ENCODE peak calls at places on chromosomes 6 and 20, in seven cellular contexts. O is CD8-positive, alpha-beta T cell; N is PC-3; F is psoas muscle; T is SJSA1; Y is body of pancreas; E is GM23248. Z is an unnamed sample.

GRCh38 chr6:165671222-165671715 is 8.2 kb upstream of the PDE10A start:
- DNase-seq in O (no peak), N (no peak), F (no peak), T (no peak), Y (no peak), E (no peak), Z (no peak)

GRCh38 chr6:158798311-158798710 is 20.9 kb downstream of the EZR start:
- DNase-seq in O (no peak), N (no peak), F (no peak), T (no peak), Y (no peak), E (no peak), Z (no peak)

GRCh38 chr6:117613920-117614535 is 11.7 kb upstream of the GOPC start:
- DNase-seq in O (no peak), N (no peak), F (no peak), T (peak), Y (no peak), E (peak), Z (no peak)

GRCh38 chr6:21022343-21023107 is 488.3 kb downstream of the CDKAL1 start:
- DNase-seq in O (no peak), N (peak), F (no peak), T (peak), Y (peak), E (no peak), Z (no peak)

GRCh38 chr6:100461273-100461919 is 3.3 kb downstream of the SIM1 start:
- DNase-seq in O (no peak), N (no peak), F (peak), T (no peak), Y (no peak), E (peak), Z (no peak)

GRCh38 chr6:107488875-107489635 is 862 bp upstream of the SOBP start:
- DNase-seq in O (peak), N (no peak), F (peak), T (peak), Y (peak), E (peak), Z (peak)

GRCh38 chr20:55530763-55531162 is 474.6 kb downstream of the CBLN4 start:
- DNase-seq in O (no peak), N (no peak), F (no peak), T (no peak), Y (no peak), E (no peak), Z (no peak)

GRCh38 chr6:138487122-138487604 is 12.1 kb downstream of the NHSL1 start:
- DNase-seq in O (no peak), N (no peak), F (no peak), T (no peak), Y (no peak), E (no peak), Z (no peak)

GRCh38 chr20:59063358-59064213 is 21.0 kb upstream of the PRELID3B start:
- DNase-seq in O (no peak), N (no peak), F (no peak), T (no peak), Y (no peak), E (peak), Z (no peak)

GRCh38 chr6:169188051-169188863 is 65.4 kb downstream of the THBS2 start:
- DNase-seq in O (no peak), N (peak), F (no peak), T (peak), Y (no peak), E (peak), Z (no peak)

GRCh38 chr6:148324297-148325007 is 18.2 kb upstream of the SASH1 start:
- DNase-seq in O (no peak), N (peak), F (no peak), T (no peak), Y (no peak), E (peak), Z (no peak)

GRCh38 chr6:117478853-117479231 is 3.6 kb upstream of the DCBLD1 start:
- DNase-seq in O (no peak), N (no peak), F (no peak), T (no peak), Y (no peak), E (no peak), Z (no peak)

GRCh38 chr6:106128981-106129761 is 43.0 kb downstream of the PRDM1 start:
- DNase-seq in O (no peak), N (peak), F (no peak), T (no peak), Y (no peak), E (peak), Z (no peak)

GRCh38 chr6:38144365-38144764 is 324.8 kb downstream of the ZFAND3 start:
- DNase-seq in O (no peak), N (no peak), F (no peak), T (no peak), Y (no peak), E (no peak), Z (no peak)

GRCh38 chr6:72374172-72374571 is 247.7 kb upstream of the KCNQ5 start:
- DNase-seq in O (no peak), N (no peak), F (no peak), T (no peak), Y (no peak), E (no peak), Z (no peak)

GRCh38 chr6:3356056-3356823 is 97.5 kb downstream of the PSMG4 start:
- DNase-seq in O (peak), N (peak), F (peak), T (peak), Y (peak), E (peak), Z (peak)

GRCh38 chr20:43541214-43541613 is 17.6 kb upstream of the SGK2 start:
- DNase-seq in O (no peak), N (peak), F (no peak), T (no peak), Y (no peak), E (peak), Z (no peak)

GRCh38 chr6:111361648-111362047 is 121.4 kb downstream of the REV3L start:
- DNase-seq in O (no peak), N (peak), F (no peak), T (peak), Y (no peak), E (peak), Z (no peak)

GRCh38 chr6:33587529-33588215 is 7.6 kb upstream of the BAK1 start:
- DNase-seq in O (no peak), N (no peak), F (no peak), T (no peak), Y (no peak), E (no peak), Z (peak)

GRCh38 chr20:2713285-2713684 is 20.7 kb downstream of the EBF4 start:
- DNase-seq in O (no peak), N (peak), F (no peak), T (no peak), Y (no peak), E (no peak), Z (no peak)

GRCh38 chr6:42742116-42742894 is 3.6 kb downstream of the TBCC start:
- DNase-seq in O (no peak), N (peak), F (no peak), T (no peak), Y (no peak), E (peak), Z (no peak)

GRCh38 chr6:28710466-28711191 is 184.9 kb downstream of the GPX5 start:
- DNase-seq in O (no peak), N (peak), F (no peak), T (no peak), Y (no peak), E (no peak), Z (no peak)

GRCh38 chr6:15551798-15552197 is 111.0 kb downstream of the DTNBP1 start:
- DNase-seq in O (no peak), N (no peak), F (no peak), T (no peak), Y (no peak), E (no peak), Z (no peak)

GRCh38 chr20:43938932-43939761 is 24.5 kb downstream of the TOX2 start:
- DNase-seq in O (no peak), N (peak), F (peak), T (peak), Y (peak), E (peak), Z (no peak)

GRCh38 chr6:57259064-57259463 is 37.0 kb upstream of the RAB23 start:
- DNase-seq in O (no peak), N (no peak), F (no peak), T (no peak), Y (no peak), E (no peak), Z (no peak)
- H3K27ac ChIP-seq in O (no peak), N (no peak), F (no peak), T (peak), Y (no peak), E (peak), Z (no peak)

GRCh38 chr6:160438481-160438880 is 90.3 kb downstream of the SLC22A3 start:
- DNase-seq in O (no peak), N (no peak), F (no peak), T (no peak), Y (no peak), E (no peak), Z (no peak)
- H3K27ac ChIP-seq in O (no peak), N (no peak), F (no peak), T (no peak), Y (no peak), E (no peak), Z (no peak)

GRCh38 chr20:57664924-57665588 is 44.8 kb downstream of the PMEPA1 start:
- DNase-seq in O (no peak), N (no peak), F (peak), T (no peak), Y (no peak), E (no peak), Z (no peak)
- H3K27ac ChIP-seq in O (no peak), N (no peak), F (no peak), T (no peak), Y (no peak), E (no peak), Z (no peak)

GRCh38 chr6:88702956-88703556 is 260.4 kb downstream of the RNGTT start:
- DNase-seq in O (no peak), N (no peak), F (no peak), T (no peak), Y (no peak), E (no peak), Z (no peak)

GRCh38 chr6:88705601-88706000 is 257.8 kb downstream of the RNGTT start:
- DNase-seq in O (no peak), N (no peak), F (no peak), T (no peak), Y (no peak), E (no peak), Z (no peak)

GRCh38 chr6:88709819-88710246 is 253.6 kb downstream of the RNGTT start:
- DNase-seq in O (no peak), N (no peak), F (no peak), T (no peak), Y (no peak), E (no peak), Z (no peak)

GRCh38 chr6:88708197-88708744 is 255.1 kb downstream of the RNGTT start:
- DNase-seq in O (no peak), N (no peak), F (no peak), T (no peak), Y (no peak), E (peak), Z (no peak)

GRCh38 chr6:88704980-88705379 is 258.4 kb downstream of the RNGTT start:
- DNase-seq in O (no peak), N (no peak), F (no peak), T (no peak), Y (no peak), E (no peak), Z (no peak)
- H3K27ac ChIP-seq in O (no peak), N (no peak), F (no peak), T (no peak), Y (no peak), E (no peak), Z (no peak)

GRCh38 chr6:30981942-30982772 is 1.4 kb upstream of the MUC21 start:
- DNase-seq in O (no peak), N (peak), F (no peak), T (no peak), Y (peak), E (peak), Z (no peak)
- H3K27ac ChIP-seq in O (no peak), N (no peak), F (peak), T (no peak), Y (peak), E (no peak), Z (no peak)

GRCh38 chr6:36570264-36570663 is 23.0 kb upstream of the STK38 start:
- DNase-seq in O (no peak), N (no peak), F (no peak), T (no peak), Y (no peak), E (no peak), Z (no peak)
- H3K27ac ChIP-seq in O (no peak), N (no peak), F (no peak), T (no peak), Y (no peak), E (no peak), Z (no peak)